ENCODE peak calls at places on chromosomes 16 and 17, in four cellular contexts. L is IMR-90, W is H1, K is H9. X is an unnamed sample.

GRCh38 chr16:23145186-23145585 is 4.1 kb downstream of the USP31 start:
- DNase-seq in L (no peak), W (no peak), K (peak), X (no peak)

GRCh38 chr16:47504599-47504998 is 43.5 kb downstream of the PHKB start:
- DNase-seq in L (peak), W (no peak), K (no peak), X (no peak)

GRCh38 chr17:75517277-75517865 is 1.0 kb downstream of the TSEN54 start:
- DNase-seq in L (no peak), W (no peak), K (peak), X (no peak)

GRCh38 chr17:60602385-60602742 is 2.4 kb downstream of the PPM1D start:
- DNase-seq in L (no peak), W (peak), K (no peak), X (no peak)

GRCh38 chr17:50180066-50180465 is 14.3 kb downstream of the SGCA start:
- DNase-seq in L (no peak), W (no peak), K (no peak), X (no peak)

GRCh38 chr16:86373502-86373901 is 136.8 kb upstream of the FOXF1 start:
- DNase-seq in L (no peak), W (no peak), K (no peak), X (no peak)

GRCh38 chr17:9517396-9517795 is 58.2 kb downstream of the STX8 start:
- DNase-seq in L (no peak), W (no peak), K (no peak), X (no peak)

GRCh38 chr16:75238853-75239371 is 12.5 kb downstream of the BCAR1 start:
- DNase-seq in L (no peak), W (no peak), K (peak), X (no peak)

GRCh38 chr17:43517161-43517560 is 29.0 kb downstream of the ETV4 start:
- DNase-seq in L (no peak), W (no peak), K (no peak), X (no peak)

GRCh38 chr16:88634994-88635670 is 3.2 kb upstream of the IL17C start:
- DNase-seq in L (peak), W (no peak), K (no peak), X (peak)

GRCh38 chr16:1561266-1561665 is 27.8 kb downstream of the TMEM204 start:
- DNase-seq in L (no peak), W (no peak), K (no peak), X (no peak)

GRCh38 chr16:30786115-30786935 is 680 bp downstream of the ZNF629 start:
- DNase-seq in L (peak), W (peak), K (no peak), X (peak)

GRCh38 chr16:23343643-23344612 is 41.8 kb downstream of the SCNN1B start:
- DNase-seq in L (no peak), W (no peak), K (no peak), X (no peak)

GRCh38 chr17:47701603-47702002 is 7.6 kb downstream of the TBKBP1 start:
- DNase-seq in L (no peak), W (no peak), K (peak), X (no peak)

GRCh38 chr16:2854700-2855309 is 3.2 kb downstream of the PRSS22 start:
- DNase-seq in L (no peak), W (peak), K (no peak), X (no peak)

GRCh38 chr17:45814622-45815606 is 29.8 kb upstream of the SPPL2C start:
- DNase-seq in L (no peak), W (no peak), K (no peak), X (no peak)

GRCh38 chr17:70184770-70185169 is 15.4 kb downstream of the KCNJ2 start:
- DNase-seq in L (peak), W (no peak), K (no peak), X (no peak)

GRCh38 chr16:48291303-48291702 is 44.0 kb upstream of the ABCC11 start:
- DNase-seq in L (peak), W (no peak), K (no peak), X (no peak)

GRCh38 chr17:63140255-63140654 is 174.2 kb downstream of the TANC2 start:
- DNase-seq in L (peak), W (no peak), K (no peak), X (no peak)

GRCh38 chr17:61837175-61838051 is 25.9 kb downstream of the BRIP1 start:
- DNase-seq in L (peak), W (no peak), K (no peak), X (peak)

GRCh38 chr17:7083592-7083991 is 3.5 kb upstream of the CLEC10A start:
- DNase-seq in L (peak), W (no peak), K (no peak), X (no peak)

GRCh38 chr17:82020874-82021727 is 1.6 kb downstream of the CENPX start:
- DNase-seq in L (peak), W (no peak), K (peak), X (peak)

GRCh38 chr16:85555549-85556455 is 57.3 kb upstream of the GSE1 start:
- DNase-seq in L (no peak), W (peak), K (peak), X (peak)

GRCh38 chr17:79872762-79873161 is 33.5 kb upstream of the CBX4 start:
- DNase-seq in L (no peak), W (no peak), K (no peak), X (no peak)

GRCh38 chr17:79870540-79870939 is 31.3 kb upstream of the CBX4 start:
- DNase-seq in L (no peak), W (no peak), K (no peak), X (no peak)

GRCh38 chr17:79874329-79874981 is 35.2 kb upstream of the CBX4 start:
- DNase-seq in L (peak), W (no peak), K (no peak), X (no peak)

GRCh38 chr17:79873583-79873982 is 34.3 kb upstream of the CBX4 start:
- DNase-seq in L (no peak), W (no peak), K (no peak), X (no peak)

DNA sequence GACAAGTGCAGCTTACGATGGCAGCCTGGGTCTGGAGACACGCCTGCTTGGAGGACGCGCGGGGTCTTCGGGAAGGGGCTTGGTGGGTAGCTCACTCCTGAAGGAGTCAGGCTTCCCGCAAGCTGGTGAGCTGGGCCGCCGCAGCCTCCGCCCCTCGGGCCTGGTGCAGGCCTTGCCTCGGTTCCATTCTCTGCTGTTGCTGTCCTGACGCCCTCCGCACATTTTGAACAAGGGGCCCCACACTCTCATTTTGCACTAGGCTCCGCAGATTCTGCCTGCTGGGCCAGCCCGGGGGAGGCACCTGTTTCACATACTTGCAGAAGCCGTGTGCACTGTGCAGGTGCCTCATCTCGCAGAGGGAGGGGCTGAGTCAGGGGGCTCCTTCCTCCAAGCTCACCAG is 31.9 kb upstream of the CBX4 start:
- DNase-seq in L (no peak), W (no peak), K (no peak), X (no peak)
- H3K18ac ChIP-seq in L (no peak), W (no peak), K (no peak), X (no peak)

DNA sequence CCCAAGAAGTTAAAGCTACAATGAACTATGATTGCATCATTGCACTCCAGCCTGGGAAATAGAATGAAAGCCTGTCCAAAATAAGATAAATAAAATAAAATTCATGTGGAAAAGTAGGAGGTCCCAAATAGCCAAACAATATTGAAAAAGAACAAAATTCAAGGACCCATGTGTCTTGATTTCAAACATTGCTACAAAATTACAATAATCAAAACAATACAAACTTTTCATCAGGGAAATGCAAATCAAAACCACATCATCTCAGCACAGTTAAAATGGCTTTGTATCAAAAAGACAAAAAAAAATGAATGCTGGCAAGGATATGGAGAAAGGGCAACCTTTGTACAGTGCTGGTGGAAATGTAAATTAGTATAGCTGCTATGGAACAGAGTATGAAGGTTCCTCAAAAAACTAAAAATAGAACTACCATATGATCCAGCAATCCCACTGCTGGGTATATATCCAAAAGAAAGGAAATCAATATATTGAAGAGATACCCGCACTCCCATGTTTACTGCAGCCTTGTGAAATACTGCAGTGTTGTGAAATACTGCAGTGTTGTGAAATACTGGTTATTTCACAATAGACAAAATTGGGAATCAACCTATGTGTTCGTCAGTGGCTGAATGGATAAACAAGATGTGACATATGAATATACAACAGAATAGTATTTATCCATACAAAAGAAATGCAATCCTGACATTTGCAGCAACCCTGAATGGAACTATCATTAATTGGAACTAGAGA is 24.5 kb upstream of the ZNF287 start:
- DNase-seq in L (peak), W (no peak), K (no peak), X (peak)
- H3K18ac ChIP-seq in L (no peak), W (no peak), K (no peak), X (no peak)

DNA sequence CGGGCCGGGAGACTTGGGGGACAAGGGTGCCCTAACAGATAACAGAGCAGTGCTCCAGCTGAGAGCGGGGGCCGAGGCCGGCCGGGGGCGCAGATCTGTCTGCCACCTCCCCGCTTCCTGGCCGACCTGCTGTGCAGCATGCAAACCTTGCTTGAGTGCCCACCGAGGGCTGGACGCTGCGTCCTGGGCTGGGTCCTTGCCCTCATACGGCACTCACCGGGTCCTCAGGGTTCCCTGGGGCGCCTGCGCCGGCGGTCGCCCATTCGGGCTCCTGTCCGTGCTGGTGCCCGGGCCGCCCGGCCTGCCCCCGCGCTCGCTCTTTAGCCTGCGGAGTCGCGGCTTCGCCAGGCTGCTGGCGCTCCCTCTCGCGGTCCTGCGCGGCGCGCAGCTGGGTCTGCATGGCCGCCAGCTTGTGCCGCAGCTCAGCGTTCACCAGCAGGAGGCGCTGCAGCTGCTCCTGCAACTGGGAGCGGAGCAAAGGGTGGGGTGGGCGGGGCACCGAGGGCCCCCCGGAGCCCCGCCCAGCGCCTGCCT is 1.0 kb downstream of the RILP start:
- DNase-seq in L (peak), W (peak), K (peak), X (peak)
- H3K18ac ChIP-seq in L (peak), W (peak), K (no peak), X (peak)

GRCh38 chr17:74356640-74357465 is 4.8 kb downstream of the BTBD17 start:
- DNase-seq in L (no peak), W (no peak), K (peak), X (peak)

GRCh38 chr17:74354123-74354522 is 7.5 kb downstream of the BTBD17 start:
- DNase-seq in L (no peak), W (peak), K (peak), X (no peak)

GRCh38 chr17:74353446-74354060 is 8.1 kb downstream of the BTBD17 start:
- DNase-seq in L (no peak), W (no peak), K (no peak), X (no peak)

GRCh38 chr17:74355065-74355464 is 6.6 kb downstream of the BTBD17 start:
- DNase-seq in L (no peak), W (no peak), K (no peak), X (no peak)

DNA sequence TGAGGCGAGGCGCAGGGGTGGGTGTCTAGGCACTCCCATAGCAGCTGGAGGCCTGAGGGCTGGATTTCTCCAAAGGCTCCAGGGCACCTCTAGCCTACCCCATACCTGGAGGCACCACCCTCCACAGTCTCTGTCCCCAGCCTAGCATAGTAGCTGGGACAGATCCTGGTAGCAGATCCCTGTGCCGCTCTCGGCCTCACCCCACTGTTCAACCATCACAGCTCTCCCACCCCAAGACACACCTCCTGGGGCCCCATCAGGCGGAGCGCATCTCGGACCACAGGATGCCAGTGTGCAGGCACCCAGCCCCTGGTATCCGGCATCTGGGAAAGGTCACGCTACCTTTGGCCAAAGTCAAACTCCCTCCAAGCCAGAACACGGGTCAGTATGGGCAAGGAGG is 7.1 kb downstream of the BTBD17 start:
- DNase-seq in L (no peak), W (no peak), K (no peak), X (no peak)
- H3K18ac ChIP-seq in L (no peak), W (no peak), K (no peak), X (no peak)

GRCh38 chr17:77746901-77747620 is 211.4 kb upstream of the TNRC6C start:
- DNase-seq in L (no peak), W (no peak), K (no peak), X (no peak)

GRCh38 chr17:77748436-77748835 is 210.1 kb upstream of the TNRC6C start:
- DNase-seq in L (no peak), W (no peak), K (no peak), X (no peak)

GRCh38 chr17:77745702-77746101 is 212.8 kb upstream of the TNRC6C start:
- DNase-seq in L (no peak), W (no peak), K (no peak), X (no peak)

GRCh38 chr17:77744268-77744988 is 214.1 kb upstream of the TNRC6C start:
- DNase-seq in L (no peak), W (no peak), K (no peak), X (no peak)

GRCh38 chr17:77746391-77746790 is 212.1 kb upstream of the TNRC6C start:
- DNase-seq in L (no peak), W (no peak), K (no peak), X (no peak)
- H3K18ac ChIP-seq in L (no peak), W (no peak), K (no peak), X (no peak)